ENCODE peak calls at places on chromosomes 13 and 19, in five cellular contexts. One of them, this sample, is unnamed.

GRCh38 chr19:15820646-15821045 is 5.2 kb upstream of the OR10H1 start:
- DNase-seq in cardiac fibroblast: no peak
- DNase-seq in psoas muscle: no peak
- DNase-seq in heart left ventricle: no peak
- DNase-seq in AG10803: no peak
- DNase-seq in this sample: no peak

GRCh38 chr13:63501702-63502101 is 2086.1 kb upstream of the PCDH20 start:
- DNase-seq in cardiac fibroblast: no peak
- DNase-seq in psoas muscle: no peak
- DNase-seq in heart left ventricle: no peak
- DNase-seq in AG10803: no peak
- DNase-seq in this sample: no peak

GRCh38 chr13:50389726-50390125 is 374.5 kb downstream of the KCNRG start:
- DNase-seq in cardiac fibroblast: no peak
- DNase-seq in psoas muscle: no peak
- DNase-seq in heart left ventricle: no peak
- DNase-seq in AG10803: no peak
- DNase-seq in this sample: no peak

GRCh38 chr19:19591133-19591825 is 27.2 kb downstream of the PBX4 start:
- DNase-seq in cardiac fibroblast: peak
- DNase-seq in psoas muscle: no peak
- DNase-seq in heart left ventricle: no peak
- DNase-seq in AG10803: peak
- DNase-seq in this sample: no peak

GRCh38 chr19:45404557-45405434 is at the start of gene PPP1R13L:
- DNase-seq in cardiac fibroblast: peak
- DNase-seq in psoas muscle: peak
- DNase-seq in heart left ventricle: peak
- DNase-seq in AG10803: peak
- DNase-seq in this sample: no peak

GRCh38 chr19:47471733-47472457 is at the start of gene SLC8A2:
- DNase-seq in cardiac fibroblast: peak
- DNase-seq in psoas muscle: peak
- DNase-seq in heart left ventricle: peak
- DNase-seq in AG10803: peak
- DNase-seq in this sample: peak

GRCh38 chr13:38636106-38636505 is 50.8 kb upstream of the FREM2 start:
- DNase-seq in cardiac fibroblast: no peak
- DNase-seq in psoas muscle: no peak
- DNase-seq in heart left ventricle: no peak
- DNase-seq in AG10803: no peak
- DNase-seq in this sample: no peak

GRCh38 chr19:13899912-13900584 is 5.9 kb downstream of the BRME1 start:
- DNase-seq in cardiac fibroblast: no peak
- DNase-seq in psoas muscle: no peak
- DNase-seq in heart left ventricle: no peak
- DNase-seq in AG10803: peak
- DNase-seq in this sample: no peak

GRCh38 chr13:67635754-67636153 is 405.6 kb upstream of the PCDH9 start:
- DNase-seq in cardiac fibroblast: no peak
- DNase-seq in psoas muscle: no peak
- DNase-seq in heart left ventricle: no peak
- DNase-seq in AG10803: no peak
- DNase-seq in this sample: no peak

GRCh38 chr19:28827382-28827781 is 385.6 kb downstream of the UQCRFS1 start:
- DNase-seq in cardiac fibroblast: no peak
- DNase-seq in psoas muscle: no peak
- DNase-seq in heart left ventricle: no peak
- DNase-seq in AG10803: no peak
- DNase-seq in this sample: no peak

GRCh38 chr13:40130871-40131636 is 475.6 kb downstream of the COG6 start:
- DNase-seq in cardiac fibroblast: peak
- DNase-seq in psoas muscle: no peak
- DNase-seq in heart left ventricle: no peak
- DNase-seq in AG10803: peak
- DNase-seq in this sample: no peak

GRCh38 chr19:52896431-52897148 is 845 bp downstream of the ZNF320 start:
- DNase-seq in cardiac fibroblast: peak
- DNase-seq in psoas muscle: peak
- DNase-seq in heart left ventricle: no peak
- DNase-seq in AG10803: peak
- DNase-seq in this sample: peak

GRCh38 chr13:43159007-43159406 is 135.6 kb downstream of the DNAJC15 start:
- DNase-seq in cardiac fibroblast: peak
- DNase-seq in psoas muscle: no peak
- DNase-seq in heart left ventricle: no peak
- DNase-seq in AG10803: peak
- DNase-seq in this sample: no peak

GRCh38 chr19:30562981-30563380 is 190.8 kb downstream of the ZNF536 start:
- DNase-seq in cardiac fibroblast: no peak
- DNase-seq in psoas muscle: no peak
- DNase-seq in heart left ventricle: no peak
- DNase-seq in AG10803: no peak
- DNase-seq in this sample: no peak

GRCh38 chr19:45952691-45953505 is 20.8 kb downstream of the NOVA2 start:
- DNase-seq in cardiac fibroblast: peak
- DNase-seq in psoas muscle: peak
- DNase-seq in heart left ventricle: no peak
- DNase-seq in AG10803: peak
- DNase-seq in this sample: peak

GRCh38 chr13:50679321-50679720 is 164.2 kb downstream of the DLEU7 start:
- DNase-seq in cardiac fibroblast: peak
- DNase-seq in psoas muscle: no peak
- DNase-seq in heart left ventricle: no peak
- DNase-seq in AG10803: peak
- DNase-seq in this sample: no peak

GRCh38 chr13:97233499-97233898 is 11.4 kb downstream of the MBNL2 start:
- DNase-seq in cardiac fibroblast: no peak
- DNase-seq in psoas muscle: no peak
- DNase-seq in heart left ventricle: no peak
- DNase-seq in AG10803: no peak
- DNase-seq in this sample: no peak

GRCh38 chr13:95123726-95124125 is 177.5 kb downstream of the ABCC4 start:
- DNase-seq in cardiac fibroblast: no peak
- DNase-seq in psoas muscle: no peak
- DNase-seq in heart left ventricle: no peak
- DNase-seq in AG10803: no peak
- DNase-seq in this sample: no peak

GRCh38 chr13:67740871-67741475 is 510.8 kb upstream of the PCDH9 start:
- DNase-seq in cardiac fibroblast: no peak
- DNase-seq in psoas muscle: no peak
- DNase-seq in heart left ventricle: no peak
- DNase-seq in AG10803: no peak
- DNase-seq in this sample: no peak

GRCh38 chr13:86051134-86052103 is 252.2 kb upstream of the SLITRK6 start:
- DNase-seq in cardiac fibroblast: no peak
- DNase-seq in psoas muscle: no peak
- DNase-seq in heart left ventricle: no peak
- DNase-seq in AG10803: no peak
- DNase-seq in this sample: no peak

GRCh38 chr13:101417043-101417406 is 717 bp upstream of the NALCN start:
- DNase-seq in cardiac fibroblast: peak
- DNase-seq in psoas muscle: no peak
- DNase-seq in heart left ventricle: no peak
- DNase-seq in AG10803: no peak
- DNase-seq in this sample: no peak

GRCh38 chr13:109332501-109333499 is 453.6 kb downstream of the IRS2 start:
- DNase-seq in cardiac fibroblast: no peak
- DNase-seq in psoas muscle: no peak
- DNase-seq in heart left ventricle: no peak
- DNase-seq in AG10803: no peak
- DNase-seq in this sample: no peak

GRCh38 chr13:102643656-102644055 is 46.9 kb downstream of the TPP2 start:
- DNase-seq in cardiac fibroblast: no peak
- DNase-seq in psoas muscle: no peak
- DNase-seq in heart left ventricle: no peak
- DNase-seq in AG10803: no peak
- DNase-seq in this sample: no peak

GRCh38 chr13:102035969-102036368 is 365.9 kb downstream of the FGF14 start:
- DNase-seq in cardiac fibroblast: no peak
- DNase-seq in psoas muscle: no peak
- DNase-seq in heart left ventricle: no peak
- DNase-seq in AG10803: no peak
- DNase-seq in this sample: no peak

GRCh38 chr19:5307655-5308054 is 33.0 kb downstream of the PTPRS start:
- DNase-seq in cardiac fibroblast: no peak
- DNase-seq in psoas muscle: no peak
- DNase-seq in heart left ventricle: no peak
- DNase-seq in AG10803: no peak
- DNase-seq in this sample: no peak

GRCh38 chr19:5306531-5306930 is 34.1 kb downstream of the PTPRS start:
- DNase-seq in cardiac fibroblast: no peak
- DNase-seq in psoas muscle: no peak
- DNase-seq in heart left ventricle: no peak
- DNase-seq in AG10803: no peak
- DNase-seq in this sample: no peak

GRCh38 chr19:5309438-5310204 is 31.0 kb downstream of the PTPRS start:
- DNase-seq in cardiac fibroblast: peak
- DNase-seq in psoas muscle: no peak
- DNase-seq in heart left ventricle: no peak
- DNase-seq in AG10803: no peak
- DNase-seq in this sample: no peak

GRCh38 chr19:5312058-5312457 is 28.6 kb downstream of the PTPRS start:
- DNase-seq in cardiac fibroblast: no peak
- DNase-seq in psoas muscle: no peak
- DNase-seq in heart left ventricle: no peak
- DNase-seq in AG10803: no peak
- DNase-seq in this sample: no peak

GRCh38 chr19:5308471-5309437 is 31.9 kb downstream of the PTPRS start:
- DNase-seq in cardiac fibroblast: peak
- DNase-seq in psoas muscle: no peak
- DNase-seq in heart left ventricle: no peak
- DNase-seq in AG10803: peak
- DNase-seq in this sample: no peak
- H3K4me3 ChIP-seq in cardiac fibroblast: no peak
- H3K4me3 ChIP-seq in psoas muscle: no peak
- H3K4me3 ChIP-seq in heart left ventricle: peak
- H3K4me3 ChIP-seq in AG10803: no peak
- H3K4me3 ChIP-seq in this sample: no peak

DNA sequence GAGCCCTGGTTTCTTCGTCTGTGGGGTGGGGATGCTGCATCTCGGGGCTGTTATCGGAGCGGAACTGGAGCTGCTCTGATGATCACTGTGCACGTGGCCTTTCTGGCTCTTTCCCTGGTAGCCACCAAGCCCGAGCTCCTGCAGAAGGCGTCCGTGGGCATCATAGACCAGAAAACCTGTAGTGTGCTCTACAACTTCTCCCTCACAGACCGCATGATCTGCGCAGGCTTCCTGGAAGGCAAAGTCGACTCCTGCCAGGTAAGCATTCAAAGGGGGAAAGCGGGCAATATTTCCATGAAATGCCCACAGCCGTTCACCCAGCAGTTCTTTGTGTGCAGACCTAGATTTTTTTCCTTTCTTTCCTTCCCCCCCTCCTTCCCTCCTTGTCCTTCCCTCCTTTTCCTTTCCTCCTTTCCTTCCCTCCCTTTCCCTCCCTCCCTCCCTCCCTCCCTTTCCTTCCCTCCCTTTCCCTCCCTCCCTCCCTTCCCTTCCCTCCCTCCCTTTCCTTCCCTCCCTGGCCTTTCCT is 9.4 kb downstream of the TIMM13 start:
- DNase-seq in cardiac fibroblast: no peak
- DNase-seq in psoas muscle: no peak
- DNase-seq in heart left ventricle: no peak
- DNase-seq in AG10803: no peak
- DNase-seq in this sample: no peak
- H3K4me3 ChIP-seq in cardiac fibroblast: no peak
- H3K4me3 ChIP-seq in psoas muscle: no peak
- H3K4me3 ChIP-seq in heart left ventricle: no peak
- H3K4me3 ChIP-seq in AG10803: no peak
- H3K4me3 ChIP-seq in this sample: no peak

GRCh38 chr13:31846182-31846938 is 107.0 kb downstream of the RXFP2 start:
- DNase-seq in cardiac fibroblast: peak
- DNase-seq in psoas muscle: peak
- DNase-seq in heart left ventricle: peak
- DNase-seq in AG10803: peak
- DNase-seq in this sample: peak

GRCh38 chr13:31848621-31849020 is 109.3 kb downstream of the RXFP2 start:
- DNase-seq in cardiac fibroblast: no peak
- DNase-seq in psoas muscle: no peak
- DNase-seq in heart left ventricle: no peak
- DNase-seq in AG10803: no peak
- DNase-seq in this sample: no peak

GRCh38 chr13:31846984-31847752 is 107.8 kb downstream of the RXFP2 start:
- DNase-seq in cardiac fibroblast: peak
- DNase-seq in psoas muscle: peak
- DNase-seq in heart left ventricle: no peak
- DNase-seq in AG10803: no peak
- DNase-seq in this sample: no peak

GRCh38 chr13:31851201-31851600 is 111.9 kb downstream of the RXFP2 start:
- DNase-seq in cardiac fibroblast: no peak
- DNase-seq in psoas muscle: no peak
- DNase-seq in heart left ventricle: no peak
- DNase-seq in AG10803: no peak
- DNase-seq in this sample: no peak

GRCh38 chr13:31850041-31850440 is 110.7 kb downstream of the RXFP2 start:
- DNase-seq in cardiac fibroblast: no peak
- DNase-seq in psoas muscle: no peak
- DNase-seq in heart left ventricle: no peak
- DNase-seq in AG10803: no peak
- DNase-seq in this sample: no peak
- H3K4me3 ChIP-seq in cardiac fibroblast: no peak
- H3K4me3 ChIP-seq in psoas muscle: no peak
- H3K4me3 ChIP-seq in heart left ventricle: peak
- H3K4me3 ChIP-seq in AG10803: no peak
- H3K4me3 ChIP-seq in this sample: no peak

GRCh38 chr19:6774821-6775707 is 2.6 kb downstream of the VAV1 start:
- DNase-seq in cardiac fibroblast: no peak
- DNase-seq in psoas muscle: no peak
- DNase-seq in heart left ventricle: no peak
- DNase-seq in AG10803: peak
- DNase-seq in this sample: no peak
- H3K4me3 ChIP-seq in cardiac fibroblast: no peak
- H3K4me3 ChIP-seq in psoas muscle: no peak
- H3K4me3 ChIP-seq in heart left ventricle: no peak
- H3K4me3 ChIP-seq in AG10803: no peak
- H3K4me3 ChIP-seq in this sample: no peak

This sample was measured in neuronal stem cell.